ENCODE peak calls at places on chromosomes 6 and 20, in eight cellular contexts. One of them, this sample, is unnamed.
A peak's percentile ranks its signal among the peaks of the same experiment; 100 is the strongest.

GRCh38 chr6:5036309-5036708 is 32.5 kb upstream of the RPP40 start:
- DNase-seq in astrocyte: peak; percentile 41
- DNase-seq in endodermal cell: peak; percentile 94
- DNase-seq in A549: peak; percentile 47
- DNase-seq in transverse colon: peak; percentile 21
- DNase-seq in right lobe of liver: no peak
- DNase-seq in lower lobe of right lung: no peak
- DNase-seq in endothelial cell of umbilical vein: peak; percentile 12
- DNase-seq in this sample: no peak

GRCh38 chr20:7094438-7094997 is 327.0 kb downstream of the BMP2 start:
- DNase-seq in lower lobe of right lung: no peak
- DNase-seq in astrocyte: peak; percentile 3
- DNase-seq in A549: peak; percentile 5
- DNase-seq in endothelial cell of umbilical vein: peak; percentile 46
- DNase-seq in right lobe of liver: no peak
- DNase-seq in endodermal cell: peak; percentile 73
- DNase-seq in transverse colon: peak; percentile 41
- DNase-seq in this sample: peak; percentile 31

GRCh38 chr6:72535124-72535523 is 86.7 kb upstream of the KCNQ5 start:
- DNase-seq in endothelial cell of umbilical vein: no peak
- DNase-seq in right lobe of liver: no peak
- DNase-seq in transverse colon: no peak
- DNase-seq in endodermal cell: peak; percentile 54
- DNase-seq in lower lobe of right lung: no peak
- DNase-seq in A549: no peak
- DNase-seq in astrocyte: no peak
- DNase-seq in this sample: no peak

GRCh38 chr20:48794360-48794759 is 33.4 kb downstream of the PREX1 start:
- DNase-seq in endodermal cell: peak; percentile 63
- DNase-seq in right lobe of liver: no peak
- DNase-seq in astrocyte: no peak
- DNase-seq in transverse colon: no peak
- DNase-seq in A549: no peak
- DNase-seq in endothelial cell of umbilical vein: no peak
- DNase-seq in lower lobe of right lung: no peak
- DNase-seq in this sample: peak; percentile 47

GRCh38 chr6:138757131-138757530 is 16.4 kb upstream of the CCDC28A start:
- DNase-seq in lower lobe of right lung: no peak
- DNase-seq in right lobe of liver: no peak
- DNase-seq in endodermal cell: no peak
- DNase-seq in astrocyte: no peak
- DNase-seq in endothelial cell of umbilical vein: no peak
- DNase-seq in A549: no peak
- DNase-seq in transverse colon: no peak
- DNase-seq in this sample: no peak

GRCh38 chr20:48626226-48626937 is 201.4 kb downstream of the PREX1 start:
- DNase-seq in endothelial cell of umbilical vein: no peak
- DNase-seq in A549: no peak
- DNase-seq in transverse colon: no peak
- DNase-seq in right lobe of liver: no peak
- DNase-seq in lower lobe of right lung: peak; percentile 40
- DNase-seq in endodermal cell: no peak
- DNase-seq in astrocyte: no peak
- DNase-seq in this sample: no peak

GRCh38 chr6:144150673-144151009 is 324 bp downstream of the STX11 start:
- DNase-seq in endothelial cell of umbilical vein: peak; percentile 56
- DNase-seq in lower lobe of right lung: peak; percentile 66
- DNase-seq in astrocyte: no peak
- DNase-seq in A549: peak; percentile 20
- DNase-seq in transverse colon: peak; percentile 29
- DNase-seq in right lobe of liver: no peak
- DNase-seq in endodermal cell: peak; percentile 84
- DNase-seq in this sample: peak; percentile 49

GRCh38 chr6:44226368-44227137 is 3.2 kb downstream of the SLC29A1 start:
- DNase-seq in lower lobe of right lung: no peak
- DNase-seq in right lobe of liver: no peak
- DNase-seq in A549: no peak
- DNase-seq in astrocyte: no peak
- DNase-seq in endothelial cell of umbilical vein: no peak
- DNase-seq in endodermal cell: peak; percentile 49
- DNase-seq in transverse colon: no peak
- DNase-seq in this sample: no peak

GRCh38 chr6:56101141-56101553 is 146.2 kb downstream of the COL21A1 start:
- DNase-seq in endodermal cell: no peak
- DNase-seq in astrocyte: peak; percentile 97
- DNase-seq in transverse colon: no peak
- DNase-seq in lower lobe of right lung: no peak
- DNase-seq in right lobe of liver: no peak
- DNase-seq in endothelial cell of umbilical vein: no peak
- DNase-seq in A549: peak; percentile 9
- DNase-seq in this sample: no peak

GRCh38 chr20:46964299-46965123 is 69.9 kb downstream of the EYA2 start:
- DNase-seq in right lobe of liver: no peak
- DNase-seq in A549: no peak
- DNase-seq in lower lobe of right lung: no peak
- DNase-seq in endothelial cell of umbilical vein: no peak
- DNase-seq in endodermal cell: no peak
- DNase-seq in astrocyte: no peak
- DNase-seq in transverse colon: no peak
- DNase-seq in this sample: no peak

GRCh38 chr20:48266571-48266970 is 481.3 kb upstream of the SULF2 start:
- DNase-seq in endodermal cell: peak; percentile 74
- DNase-seq in right lobe of liver: no peak
- DNase-seq in astrocyte: no peak
- DNase-seq in transverse colon: no peak
- DNase-seq in endothelial cell of umbilical vein: no peak
- DNase-seq in lower lobe of right lung: no peak
- DNase-seq in A549: no peak
- DNase-seq in this sample: no peak

GRCh38 chr6:84065718-84066290 is 32.2 kb downstream of the MRAP2 start:
- DNase-seq in transverse colon: no peak
- DNase-seq in endodermal cell: no peak
- DNase-seq in right lobe of liver: no peak
- DNase-seq in A549: no peak
- DNase-seq in endothelial cell of umbilical vein: peak; percentile 89
- DNase-seq in lower lobe of right lung: no peak
- DNase-seq in astrocyte: peak; percentile 75
- DNase-seq in this sample: no peak

GRCh38 chr6:169850746-169851145 is 99.3 kb downstream of the ERMARD start:
- DNase-seq in transverse colon: no peak
- DNase-seq in endodermal cell: no peak
- DNase-seq in A549: no peak
- DNase-seq in right lobe of liver: no peak
- DNase-seq in endothelial cell of umbilical vein: no peak
- DNase-seq in lower lobe of right lung: no peak
- DNase-seq in astrocyte: no peak
- DNase-seq in this sample: no peak

GRCh38 chr20:56069016-56069415 is 63.7 kb upstream of the CBLN4 start:
- DNase-seq in right lobe of liver: no peak
- DNase-seq in endodermal cell: no peak
- DNase-seq in astrocyte: no peak
- DNase-seq in A549: no peak
- DNase-seq in lower lobe of right lung: no peak
- DNase-seq in transverse colon: no peak
- DNase-seq in endothelial cell of umbilical vein: no peak
- DNase-seq in this sample: no peak

GRCh38 chr6:165049362-165049761 is 260.0 kb downstream of the C6orf118 start:
- DNase-seq in astrocyte: peak; percentile 9
- DNase-seq in endodermal cell: peak; percentile 93
- DNase-seq in A549: no peak
- DNase-seq in transverse colon: no peak
- DNase-seq in right lobe of liver: peak; percentile 79
- DNase-seq in lower lobe of right lung: no peak
- DNase-seq in endothelial cell of umbilical vein: no peak
- DNase-seq in this sample: no peak

GRCh38 chr6:53527249-53527765 is 17.6 kb downstream of the GCLC start:
- DNase-seq in endothelial cell of umbilical vein: no peak
- DNase-seq in right lobe of liver: no peak
- DNase-seq in lower lobe of right lung: no peak
- DNase-seq in transverse colon: no peak
- DNase-seq in A549: no peak
- DNase-seq in astrocyte: no peak
- DNase-seq in endodermal cell: peak; percentile 54
- DNase-seq in this sample: no peak

GRCh38 chr6:45455408-45455807 is 77.7 kb upstream of the SUPT3H start:
- DNase-seq in endothelial cell of umbilical vein: no peak
- DNase-seq in right lobe of liver: no peak
- DNase-seq in lower lobe of right lung: no peak
- DNase-seq in A549: no peak
- DNase-seq in endodermal cell: no peak
- DNase-seq in transverse colon: no peak
- DNase-seq in astrocyte: no peak
- DNase-seq in this sample: no peak

GRCh38 chr6:45454008-45454911 is 76.5 kb upstream of the SUPT3H start:
- DNase-seq in endothelial cell of umbilical vein: peak; percentile 70
- DNase-seq in right lobe of liver: no peak
- DNase-seq in endodermal cell: no peak
- DNase-seq in A549: no peak
- DNase-seq in transverse colon: no peak
- DNase-seq in astrocyte: peak; percentile 90
- DNase-seq in lower lobe of right lung: no peak
- DNase-seq in this sample: no peak

GRCh38 chr6:45460166-45460565 is 82.4 kb upstream of the SUPT3H start:
- DNase-seq in right lobe of liver: no peak
- DNase-seq in A549: no peak
- DNase-seq in transverse colon: no peak
- DNase-seq in endothelial cell of umbilical vein: no peak
- DNase-seq in astrocyte: no peak
- DNase-seq in lower lobe of right lung: no peak
- DNase-seq in endodermal cell: no peak
- DNase-seq in this sample: no peak

GRCh38 chr6:45458672-45459071 is 80.9 kb upstream of the SUPT3H start:
- DNase-seq in endodermal cell: no peak
- DNase-seq in right lobe of liver: no peak
- DNase-seq in transverse colon: no peak
- DNase-seq in astrocyte: no peak
- DNase-seq in endothelial cell of umbilical vein: no peak
- DNase-seq in lower lobe of right lung: no peak
- DNase-seq in A549: no peak
- DNase-seq in this sample: no peak

DNA sequence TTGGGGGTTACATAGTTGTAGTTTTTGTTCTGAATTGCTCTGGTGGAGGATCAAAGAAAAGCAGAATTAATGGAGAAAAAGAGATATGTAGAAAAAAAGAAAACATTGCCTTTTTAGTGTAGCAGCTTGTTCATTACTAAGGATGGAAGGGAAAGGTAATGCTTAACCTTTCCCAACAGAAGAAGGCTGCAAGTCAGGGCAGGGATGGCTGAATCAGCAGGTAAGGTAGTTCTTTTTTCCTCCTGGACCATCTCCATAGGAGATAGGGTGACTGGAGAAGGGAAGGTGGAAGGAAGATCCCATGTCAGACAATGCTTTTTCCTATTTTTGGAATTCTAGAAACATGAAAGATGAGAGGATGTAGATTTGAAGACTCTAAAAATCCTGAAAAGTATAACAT is 79.4 kb upstream of the SUPT3H start:
- DNase-seq in right lobe of liver: no peak
- DNase-seq in astrocyte: no peak
- DNase-seq in lower lobe of right lung: no peak
- DNase-seq in transverse colon: no peak
- DNase-seq in endodermal cell: no peak
- DNase-seq in A549: no peak
- DNase-seq in endothelial cell of umbilical vein: no peak
- DNase-seq in this sample: no peak
- H3K4me1 ChIP-seq in right lobe of liver: no peaks in the 10 kb centered on the region
- H3K4me1 ChIP-seq in astrocyte: peaks cover 12% of the 10 kb centered on the region
- H3K4me1 ChIP-seq in lower lobe of right lung: peaks cover 8% of the 10 kb centered on the region
- H3K4me1 ChIP-seq in transverse colon: peaks cover 6% of the 10 kb centered on the region
- H3K4me1 ChIP-seq in endodermal cell: peaks cover 15% of the 10 kb centered on the region
- H3K4me1 ChIP-seq in A549: peaks cover 8% of the 10 kb centered on the region
- H3K4me1 ChIP-seq in endothelial cell of umbilical vein: peaks cover 10% of the 10 kb centered on the region
- H3K4me1 ChIP-seq in this sample: peaks cover 11% of the 10 kb centered on the region

DNA sequence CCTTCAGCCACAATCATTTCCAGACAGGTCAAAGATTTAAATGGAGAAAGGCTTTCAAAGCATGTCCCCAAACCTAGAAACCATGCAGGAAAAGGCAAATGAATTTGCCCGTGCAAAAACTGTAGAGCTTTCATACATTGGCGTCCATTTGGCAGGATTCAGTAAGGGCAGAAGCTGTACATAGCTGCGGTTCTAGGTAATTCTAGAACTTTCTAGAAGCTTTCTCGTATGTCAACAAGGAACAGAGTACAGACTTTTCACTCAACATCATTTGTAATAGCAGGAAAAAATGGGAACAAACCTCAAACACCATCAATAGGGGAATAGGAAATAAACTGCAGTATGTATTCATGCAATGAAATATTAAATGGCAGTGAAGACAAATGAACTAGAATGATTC is 11.1 kb upstream of the MAPK13 start:
- DNase-seq in right lobe of liver: no peak
- DNase-seq in A549: no peak
- DNase-seq in endodermal cell: no peak
- DNase-seq in astrocyte: no peak
- DNase-seq in endothelial cell of umbilical vein: no peak
- DNase-seq in transverse colon: no peak
- DNase-seq in lower lobe of right lung: no peak
- DNase-seq in this sample: no peak
- H3K4me1 ChIP-seq in right lobe of liver: peaks cover 31% of the 10 kb centered on the region
- H3K4me1 ChIP-seq in A549: peaks cover 9% of the 10 kb centered on the region
- H3K4me1 ChIP-seq in endodermal cell: no peaks in the 10 kb centered on the region
- H3K4me1 ChIP-seq in astrocyte: peaks cover 3% of the 10 kb centered on the region
- H3K4me1 ChIP-seq in endothelial cell of umbilical vein: peaks cover 15% of the 10 kb centered on the region
- H3K4me1 ChIP-seq in transverse colon: peaks cover 35% of the 10 kb centered on the region
- H3K4me1 ChIP-seq in lower lobe of right lung: peaks cover 40% of the 10 kb centered on the region
- H3K4me1 ChIP-seq in this sample: peaks cover 43% of the 10 kb centered on the region

DNA sequence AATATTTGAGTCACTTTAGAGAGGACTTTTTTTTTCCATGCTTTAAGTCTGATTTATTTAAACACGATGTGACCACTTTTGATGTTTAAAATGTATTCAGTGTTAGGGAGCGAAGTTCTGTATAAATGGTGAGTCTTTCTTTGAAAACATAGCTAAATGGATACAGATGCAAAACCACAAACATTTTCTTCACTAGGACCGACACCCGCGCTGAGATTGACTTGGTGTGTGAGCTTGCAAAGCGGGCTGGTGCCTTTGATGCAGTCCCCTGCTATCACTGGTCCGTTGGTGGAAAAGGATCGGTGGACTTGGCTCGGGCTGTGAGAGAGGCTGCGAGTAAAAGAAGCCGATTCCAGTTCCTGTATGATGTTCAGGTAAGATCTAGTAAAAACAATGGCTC is 149.8 kb downstream of the MTHFD1L start:
- DNase-seq in transverse colon: no peak
- DNase-seq in right lobe of liver: no peak
- DNase-seq in endothelial cell of umbilical vein: no peak
- DNase-seq in lower lobe of right lung: no peak
- DNase-seq in A549: no peak
- DNase-seq in endodermal cell: no peak
- DNase-seq in astrocyte: no peak
- DNase-seq in this sample: no peak
- H3K4me1 ChIP-seq in transverse colon: peaks cover 5% of the 10 kb centered on the region
- H3K4me1 ChIP-seq in right lobe of liver: no peaks in the 10 kb centered on the region
- H3K4me1 ChIP-seq in endothelial cell of umbilical vein: peaks cover 41% of the 10 kb centered on the region
- H3K4me1 ChIP-seq in lower lobe of right lung: peaks cover 8% of the 10 kb centered on the region
- H3K4me1 ChIP-seq in A549: peaks cover 36% of the 10 kb centered on the region
- H3K4me1 ChIP-seq in endodermal cell: no peaks in the 10 kb centered on the region
- H3K4me1 ChIP-seq in astrocyte: peaks cover 28% of the 10 kb centered on the region
- H3K4me1 ChIP-seq in this sample: peaks cover 5% of the 10 kb centered on the region

GRCh38 chr6:24093381-24093780 is 32.6 kb upstream of the NRSN1 start:
- DNase-seq in endodermal cell: no peak
- DNase-seq in lower lobe of right lung: no peak
- DNase-seq in A549: no peak
- DNase-seq in transverse colon: no peak
- DNase-seq in astrocyte: no peak
- DNase-seq in right lobe of liver: no peak
- DNase-seq in endothelial cell of umbilical vein: no peak
- DNase-seq in this sample: no peak

GRCh38 chr6:24089741-24090140 is 36.3 kb upstream of the NRSN1 start:
- DNase-seq in transverse colon: no peak
- DNase-seq in right lobe of liver: no peak
- DNase-seq in endothelial cell of umbilical vein: no peak
- DNase-seq in endodermal cell: peak; percentile 79
- DNase-seq in A549: no peak
- DNase-seq in lower lobe of right lung: no peak
- DNase-seq in astrocyte: no peak
- DNase-seq in this sample: no peak
- H3K4me1 ChIP-seq in transverse colon: no peaks in the 10 kb centered on the region
- H3K4me1 ChIP-seq in right lobe of liver: no peaks in the 10 kb centered on the region
- H3K4me1 ChIP-seq in endothelial cell of umbilical vein: no peaks in the 10 kb centered on the region
- H3K4me1 ChIP-seq in endodermal cell: no peaks in the 10 kb centered on the region
- H3K4me1 ChIP-seq in A549: no peaks in the 10 kb centered on the region
- H3K4me1 ChIP-seq in lower lobe of right lung: no peaks in the 10 kb centered on the region
- H3K4me1 ChIP-seq in astrocyte: no peaks in the 10 kb centered on the region
- H3K4me1 ChIP-seq in this sample: no peaks in the 10 kb centered on the region